ENCODE peak calls at places on chromosome 7, in eight cellular contexts. S is head of caudate nucleus; T is ACHN; X is HT1080; P is T-helper 2 cell; V is COR-L47; W is omental fat pad; H is activated CD8-positive, alpha-beta memory T cell treated with anti-CD3 and anti-CD28 coated beads, Interleukin-2, amount 10 ng/mL, durations not matched to agents 7 days and 5 days. Q is an unnamed sample.

GRCh38 chr7:86926732-86927131 is 132.7 kb downstream of the ELAPOR2 start:
- DNase-seq in S (peak), T (peak), X (peak), P (no peak), V (peak), W (no peak), H (no peak), Q (peak)

GRCh38 chr7:27771111-27771510 is 31.1 kb downstream of the TAX1BP1 start:
- DNase-seq in S (no peak), T (no peak), X (peak), P (no peak), V (no peak), W (no peak), H (no peak), Q (no peak)

GRCh38 chr7:123494193-123494796 is 40.1 kb downstream of the IQUB start:
- DNase-seq in S (peak), T (peak), X (peak), P (no peak), V (peak), W (no peak), H (no peak), Q (peak)

GRCh38 chr7:158957921-158958471 is 101.6 kb downstream of the DYNC2I1 start:
- DNase-seq in S (peak), T (no peak), X (no peak), P (no peak), V (peak), W (no peak), H (peak), Q (peak)

GRCh38 chr7:142866361-142867096 is 11.7 kb downstream of the EPHB6 start:
- DNase-seq in S (peak), T (peak), X (peak), P (no peak), V (peak), W (no peak), H (peak), Q (no peak)

GRCh38 chr7:151424799-151425198 is 15.0 kb upstream of the WDR86 start:
- DNase-seq in S (no peak), T (no peak), X (no peak), P (no peak), V (no peak), W (no peak), H (no peak), Q (no peak)

GRCh38 chr7:22561356-22561755 is 61.4 kb upstream of the STEAP1B start:
- DNase-seq in S (peak), T (peak), X (peak), P (no peak), V (no peak), W (no peak), H (peak), Q (no peak)

GRCh38 chr7:134908289-134908688 is 78.0 kb upstream of the AGBL3 start:
- DNase-seq in S (no peak), T (no peak), X (peak), P (no peak), V (no peak), W (no peak), H (no peak), Q (no peak)

GRCh38 chr7:30750574-30751256 is 1.2 kb upstream of the INMT start:
- DNase-seq in S (peak), T (no peak), X (peak), P (no peak), V (no peak), W (no peak), H (no peak), Q (no peak)

GRCh38 chr7:2498708-2499107 is 20.9 kb upstream of the LFNG start:
- DNase-seq in S (no peak), T (no peak), X (no peak), P (no peak), V (no peak), W (no peak), H (no peak), Q (no peak)

GRCh38 chr7:82950436-82950835 is 212.2 kb downstream of the PCLO start:
- DNase-seq in S (no peak), T (no peak), X (no peak), P (no peak), V (no peak), W (no peak), H (no peak), Q (no peak)

GRCh38 chr7:25075459-25075858 is 49.6 kb downstream of the CYCS start:
- DNase-seq in S (no peak), T (no peak), X (peak), P (peak), V (no peak), W (no peak), H (no peak), Q (no peak)